ENCODE peak calls at places on chromosome 6, in four cellular contexts. B is KG1, U is cardiac muscle cell, O is activated T-helper 1 cell treated with Interleukin-2 at 50 U/mL for 16 hours. T is an unnamed sample.

GRCh38 chr6:7058250-7058923 is 49.4 kb upstream of the RREB1 start:
- DNase-seq in O (no peak), U (peak), B (no peak), T (peak)

GRCh38 chr6:75402296-75402695 is 91.3 kb downstream of the FILIP1 start:
- DNase-seq in U (peak), O (no peak), B (no peak), T (no peak)

GRCh38 chr6:146972526-146972925 is 231.7 kb upstream of the STXBP5 start:
- DNase-seq in U (no peak), B (no peak), O (no peak), T (no peak)

GRCh38 chr6:5752282-5752681 is 254.4 kb downstream of the NRN1 start:
- DNase-seq in U (peak), O (no peak), B (no peak), T (peak)

GRCh38 chr6:30646450-30647038 is 389 bp upstream of the C6orf136 start:
- DNase-seq in B (peak), U (peak), O (peak), T (no peak)

GRCh38 chr6:132132420-132132819 is 181.2 kb upstream of the CCN2 start:
- DNase-seq in O (no peak), U (peak), B (no peak), T (no peak)

GRCh38 chr6:33623895-33624381 is 2.8 kb downstream of the ITPR3 start:
- DNase-seq in U (no peak), B (no peak), O (no peak), T (no peak)

GRCh38 chr6:4055420-4056041 is 23.4 kb downstream of the FAM217A start:
- DNase-seq in U (no peak), O (no peak), B (no peak), T (peak)

GRCh38 chr6:36442671-36443497 is at the start of the genes KCTD20 and PXT1:
- DNase-seq in B (peak), O (peak), U (peak), T (peak)